ENCODE peak calls at places on chromosomes 4 and X, in six cellular contexts. One of them, this sample, is unnamed.

GRCh38 chr4:151691639-151692442 is 69.0 kb downstream of the GATB start:
- DNase-seq in glutamatergic neuron: no peak
- DNase-seq in fibroblast of mammary gland: no peak
- DNase-seq in GM20000: no peak
- DNase-seq in AG09309: no peak
- DNase-seq in neural progenitor cell: no peak
- DNase-seq in this sample: no peak

GRCh38 chrX:12986164-12986779 is 11.4 kb downstream of the TMSB4X start:
- DNase-seq in fibroblast of mammary gland: no peak
- DNase-seq in glutamatergic neuron: no peak
- DNase-seq in AG09309: no peak
- DNase-seq in GM20000: no peak
- DNase-seq in neural progenitor cell: no peak
- DNase-seq in this sample: no peak

GRCh38 chr4:77126844-77127614 is 30.0 kb upstream of the CCNG2 start:
- DNase-seq in fibroblast of mammary gland: no peak
- DNase-seq in neural progenitor cell: no peak
- DNase-seq in AG09309: no peak
- DNase-seq in GM20000: peak; percentile 50
- DNase-seq in glutamatergic neuron: no peak
- DNase-seq in this sample: peak; percentile 41

GRCh38 chr4:140807491-140808257 is 51.5 kb upstream of the TBC1D9 start:
- DNase-seq in fibroblast of mammary gland: no peak
- DNase-seq in GM20000: peak; percentile 32
- DNase-seq in glutamatergic neuron: no peak
- DNase-seq in AG09309: no peak
- DNase-seq in neural progenitor cell: no peak
- DNase-seq in this sample: peak; percentile 70

GRCh38 chrX:149453030-149453429 is 52.1 kb downstream of the IDS start:
- DNase-seq in glutamatergic neuron: no peak
- DNase-seq in fibroblast of mammary gland: peak; percentile 68
- DNase-seq in AG09309: no peak
- DNase-seq in neural progenitor cell: no peak
- DNase-seq in GM20000: no peak
- DNase-seq in this sample: no peak

GRCh38 chrX:131723646-131724045 is 179.8 kb downstream of the OR13H1 start:
- DNase-seq in AG09309: no peak
- DNase-seq in glutamatergic neuron: no peak
- DNase-seq in neural progenitor cell: no peak
- DNase-seq in GM20000: no peak
- DNase-seq in fibroblast of mammary gland: no peak
- DNase-seq in this sample: no peak

GRCh38 chr4:99389606-99390005 is 37.1 kb upstream of the ADH1C start:
- DNase-seq in glutamatergic neuron: no peak
- DNase-seq in neural progenitor cell: no peak
- DNase-seq in GM20000: no peak
- DNase-seq in fibroblast of mammary gland: peak; percentile 76
- DNase-seq in AG09309: no peak
- DNase-seq in this sample: no peak

GRCh38 chr4:75702919-75703411 is 21.4 kb upstream of the USO1 start:
- DNase-seq in neural progenitor cell: no peak
- DNase-seq in glutamatergic neuron: no peak
- DNase-seq in AG09309: no peak
- DNase-seq in fibroblast of mammary gland: no peak
- DNase-seq in GM20000: no peak
- DNase-seq in this sample: no peak

GRCh38 chr4:150033937-150034336 is 44.3 kb upstream of the DCLK2 start:
- DNase-seq in AG09309: no peak
- DNase-seq in glutamatergic neuron: no peak
- DNase-seq in GM20000: no peak
- DNase-seq in neural progenitor cell: no peak
- DNase-seq in fibroblast of mammary gland: peak; percentile 70
- DNase-seq in this sample: no peak

GRCh38 chrX:139044680-139045079 is 333.2 kb upstream of the FGF13 start:
- DNase-seq in AG09309: no peak
- DNase-seq in neural progenitor cell: no peak
- DNase-seq in GM20000: no peak
- DNase-seq in fibroblast of mammary gland: no peak
- DNase-seq in glutamatergic neuron: no peak
- DNase-seq in this sample: no peak

GRCh38 chr4:1249148-1249730 is 309 bp upstream of the CTBP1 start:
- DNase-seq in AG09309: peak; percentile 46
- DNase-seq in fibroblast of mammary gland: peak; percentile 81
- DNase-seq in neural progenitor cell: peak; percentile 97
- DNase-seq in glutamatergic neuron: peak; percentile 87
- DNase-seq in GM20000: peak; percentile 96
- DNase-seq in this sample: peak; percentile 92

GRCh38 chr4:144627663-144628076 is 18.3 kb upstream of the HHIP start:
- DNase-seq in glutamatergic neuron: no peak
- DNase-seq in AG09309: no peak
- DNase-seq in neural progenitor cell: no peak
- DNase-seq in fibroblast of mammary gland: no peak
- DNase-seq in GM20000: no peak
- DNase-seq in this sample: no peak

GRCh38 chrX:40570346-40571093 is 10.2 kb upstream of the ATP6AP2 start:
- DNase-seq in glutamatergic neuron: no peak
- DNase-seq in neural progenitor cell: no peak
- DNase-seq in AG09309: no peak
- DNase-seq in fibroblast of mammary gland: no peak
- DNase-seq in GM20000: peak; percentile 32
- DNase-seq in this sample: peak; percentile 19

GRCh38 chrX:72306851-72307645 is 1.3 kb upstream of the CITED1 start:
- DNase-seq in glutamatergic neuron: peak; percentile 69
- DNase-seq in AG09309: no peak
- DNase-seq in GM20000: peak; percentile 69
- DNase-seq in fibroblast of mammary gland: peak; percentile 62
- DNase-seq in neural progenitor cell: peak; percentile 79
- DNase-seq in this sample: peak; percentile 48

GRCh38 chr4:164464313-164464712 is 289.6 kb upstream of the SMIM31 start:
- DNase-seq in neural progenitor cell: no peak
- DNase-seq in glutamatergic neuron: no peak
- DNase-seq in fibroblast of mammary gland: no peak
- DNase-seq in AG09309: no peak
- DNase-seq in GM20000: no peak
- DNase-seq in this sample: no peak

GRCh38 chr4:77152421-77152820 is 4.6 kb upstream of the CCNG2 start:
- DNase-seq in glutamatergic neuron: no peak
- DNase-seq in AG09309: no peak
- DNase-seq in fibroblast of mammary gland: peak; percentile 8
- DNase-seq in GM20000: no peak
- DNase-seq in neural progenitor cell: peak; percentile 38
- DNase-seq in this sample: no peak

GRCh38 chrX:34859191-34859590 is 83.4 kb upstream of the FAM47B start:
- DNase-seq in GM20000: no peak
- DNase-seq in AG09309: no peak
- DNase-seq in fibroblast of mammary gland: no peak
- DNase-seq in glutamatergic neuron: no peak
- DNase-seq in neural progenitor cell: no peak
- DNase-seq in this sample: no peak

GRCh38 chrX:145751943-145752342 is 65.7 kb upstream of the SLITRK2 start:
- DNase-seq in neural progenitor cell: no peak
- DNase-seq in AG09309: no peak
- DNase-seq in GM20000: no peak
- DNase-seq in glutamatergic neuron: no peak
- DNase-seq in fibroblast of mammary gland: peak; percentile 87
- DNase-seq in this sample: no peak

GRCh38 chr4:8267077-8267476 is 2.5 kb upstream of the HTRA3 start:
- DNase-seq in neural progenitor cell: peak; percentile 71
- DNase-seq in AG09309: no peak
- DNase-seq in glutamatergic neuron: peak; percentile 76
- DNase-seq in fibroblast of mammary gland: peak; percentile 62
- DNase-seq in GM20000: peak; percentile 81
- DNase-seq in this sample: no peak

GRCh38 chr4:27861381-27861787 is 1000.7 kb downstream of the STIM2 start:
- DNase-seq in fibroblast of mammary gland: peak; percentile 64
- DNase-seq in neural progenitor cell: peak; percentile 82
- DNase-seq in GM20000: no peak
- DNase-seq in glutamatergic neuron: no peak
- DNase-seq in AG09309: peak; percentile 51
- DNase-seq in this sample: no peak

GRCh38 chr4:165874072-165874798 is 1.2 kb downstream of the TLL1 start:
- DNase-seq in glutamatergic neuron: peak; percentile 22
- DNase-seq in neural progenitor cell: peak; percentile 26
- DNase-seq in GM20000: peak; percentile 30
- DNase-seq in fibroblast of mammary gland: no peak
- DNase-seq in AG09309: no peak
- DNase-seq in this sample: peak; percentile 8

GRCh38 chr4:76311896-76312331 is 5.4 kb downstream of the STBD1 start:
- DNase-seq in glutamatergic neuron: peak; percentile 35
- DNase-seq in neural progenitor cell: no peak
- DNase-seq in AG09309: no peak
- DNase-seq in fibroblast of mammary gland: no peak
- DNase-seq in GM20000: no peak
- DNase-seq in this sample: no peak

GRCh38 chr4:165515201-165515600 is 136.4 kb downstream of the CPE start:
- DNase-seq in AG09309: no peak
- DNase-seq in neural progenitor cell: no peak
- DNase-seq in glutamatergic neuron: no peak
- DNase-seq in fibroblast of mammary gland: no peak
- DNase-seq in GM20000: no peak
- DNase-seq in this sample: no peak

GRCh38 chrX:153927936-153928760 is 2.1 kb upstream of the ARHGAP4 start:
- DNase-seq in GM20000: peak; percentile 95
- DNase-seq in AG09309: peak; percentile 91
- DNase-seq in fibroblast of mammary gland: peak; percentile 98
- DNase-seq in glutamatergic neuron: peak; percentile 91
- DNase-seq in neural progenitor cell: peak; percentile 97
- DNase-seq in this sample: peak; percentile 100

GRCh38 chr4:57064811-57065711 is 45.1 kb downstream of the IGFBP7 start:
- DNase-seq in glutamatergic neuron: no peak
- DNase-seq in neural progenitor cell: no peak
- DNase-seq in AG09309: peak; percentile 92
- DNase-seq in GM20000: no peak
- DNase-seq in fibroblast of mammary gland: peak; percentile 96
- DNase-seq in this sample: no peak

GRCh38 chrX:136909119-136909705 is 28.7 kb upstream of the RBMX start:
- DNase-seq in neural progenitor cell: peak; percentile 86
- DNase-seq in AG09309: no peak
- DNase-seq in GM20000: peak; percentile 85
- DNase-seq in glutamatergic neuron: peak; percentile 78
- DNase-seq in fibroblast of mammary gland: peak; percentile 79
- DNase-seq in this sample: peak; percentile 78

GRCh38 chr4:186058253-186058979 is 10.5 kb upstream of the TLR3 start:
- DNase-seq in glutamatergic neuron: no peak
- DNase-seq in GM20000: peak; percentile 83
- DNase-seq in AG09309: no peak
- DNase-seq in fibroblast of mammary gland: no peak
- DNase-seq in neural progenitor cell: no peak
- DNase-seq in this sample: peak; percentile 45

GRCh38 chr4:77954690-77955089 is 92.1 kb downstream of the MRPL1 start:
- DNase-seq in fibroblast of mammary gland: no peak
- DNase-seq in GM20000: no peak
- DNase-seq in glutamatergic neuron: no peak
- DNase-seq in AG09309: no peak
- DNase-seq in neural progenitor cell: no peak
- DNase-seq in this sample: no peak

GRCh38 chrX:45775462-45775861 is 574.8 kb upstream of the DIPK2B start:
- DNase-seq in GM20000: no peak
- DNase-seq in fibroblast of mammary gland: peak; percentile 88
- DNase-seq in glutamatergic neuron: no peak
- DNase-seq in AG09309: peak; percentile 69
- DNase-seq in neural progenitor cell: no peak
- DNase-seq in this sample: no peak

GRCh38 chr4:75678965-75679364 is 5.8 kb upstream of the G3BP2 start:
- DNase-seq in glutamatergic neuron: no peak
- DNase-seq in GM20000: no peak
- DNase-seq in AG09309: no peak
- DNase-seq in fibroblast of mammary gland: peak; percentile 15
- DNase-seq in neural progenitor cell: no peak
- DNase-seq in this sample: no peak

GRCh38 chrX:15619053-15619772 is 18.5 kb upstream of the ACE2 start:
- DNase-seq in neural progenitor cell: no peak
- DNase-seq in AG09309: no peak
- DNase-seq in fibroblast of mammary gland: peak; percentile 35
- DNase-seq in glutamatergic neuron: no peak
- DNase-seq in GM20000: no peak
- DNase-seq in this sample: no peak

GRCh38 chr4:123259676-123260428 is 136.7 kb upstream of the SPRY1 start:
- DNase-seq in glutamatergic neuron: peak; percentile 30
- DNase-seq in fibroblast of mammary gland: no peak
- DNase-seq in GM20000: no peak
- DNase-seq in AG09309: no peak
- DNase-seq in neural progenitor cell: peak; percentile 23
- DNase-seq in this sample: no peak
- TF ChIP-seq CTCF in glutamatergic neuron: no peak
- TF ChIP-seq CTCF in fibroblast of mammary gland: no peak
- TF ChIP-seq CTCF in GM20000: no peak
- TF ChIP-seq CTCF in AG09309: no peak
- TF ChIP-seq CTCF in neural progenitor cell: no peak
- TF ChIP-seq CTCF in this sample: no peak

GRCh38 chrX:65451663-65452062 is 82.9 kb downstream of the LAS1L start:
- DNase-seq in glutamatergic neuron: no peak
- DNase-seq in GM20000: peak; percentile 33
- DNase-seq in AG09309: no peak
- DNase-seq in fibroblast of mammary gland: peak; percentile 22
- DNase-seq in neural progenitor cell: peak; percentile 42
- DNase-seq in this sample: no peak
- TF ChIP-seq CTCF in glutamatergic neuron: peak; percentile 62
- TF ChIP-seq CTCF in GM20000: peak; percentile 24
- TF ChIP-seq CTCF in AG09309: peak; percentile 53
- TF ChIP-seq CTCF in fibroblast of mammary gland: peak; percentile 39
- TF ChIP-seq CTCF in neural progenitor cell: peak; percentile 61
- TF ChIP-seq CTCF in this sample: peak; percentile 63

DNA sequence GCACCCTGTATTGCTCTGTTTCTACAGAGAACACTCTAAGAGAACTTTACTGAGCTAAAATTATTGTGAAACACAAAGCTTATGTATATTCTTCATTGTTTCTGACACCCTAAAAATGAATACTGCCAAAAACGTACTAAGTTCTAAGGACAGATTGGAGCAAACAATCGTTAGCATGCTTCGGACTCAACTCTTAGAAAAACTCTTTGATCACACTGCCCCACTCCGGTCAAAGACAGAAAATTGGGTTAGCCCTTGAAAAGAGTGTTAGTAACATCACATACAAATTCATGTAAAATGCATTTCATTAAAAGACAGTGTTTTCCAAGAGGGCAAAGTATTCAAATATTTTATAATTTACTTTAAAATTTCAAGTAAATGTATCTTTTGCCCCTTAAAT is 177.4 kb downstream of the DCHS2 start:
- DNase-seq in glutamatergic neuron: no peak
- DNase-seq in neural progenitor cell: peak; percentile 36
- DNase-seq in AG09309: peak; percentile 29
- DNase-seq in GM20000: no peak
- DNase-seq in fibroblast of mammary gland: peak; percentile 75
- DNase-seq in this sample: no peak
- TF ChIP-seq CTCF in glutamatergic neuron: no peak
- TF ChIP-seq CTCF in neural progenitor cell: peak; percentile 47
- TF ChIP-seq CTCF in AG09309: peak; percentile 57
- TF ChIP-seq CTCF in GM20000: no peak
- TF ChIP-seq CTCF in fibroblast of mammary gland: peak; percentile 50
- TF ChIP-seq CTCF in this sample: no peak

DNA sequence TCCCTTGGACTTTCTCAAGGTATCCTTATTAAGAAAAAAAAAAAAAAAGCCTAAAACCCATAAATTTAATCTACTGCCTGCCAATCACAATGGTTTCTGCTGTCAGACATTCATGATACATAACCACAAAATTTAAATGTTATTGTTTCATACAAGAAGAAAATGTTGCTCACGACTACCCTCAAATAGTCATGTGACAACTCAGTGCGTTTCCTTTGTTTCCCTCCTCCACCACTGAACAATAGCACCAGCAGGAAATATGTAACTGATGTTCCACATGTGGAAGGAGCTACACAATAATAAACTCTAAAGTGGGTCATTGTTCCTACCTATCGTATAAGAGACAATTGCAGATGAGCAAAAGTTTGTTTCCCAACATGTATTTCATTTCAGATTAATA is 244.1 kb upstream of the EDNRA start:
- DNase-seq in neural progenitor cell: no peak
- DNase-seq in glutamatergic neuron: no peak
- DNase-seq in fibroblast of mammary gland: no peak
- DNase-seq in AG09309: no peak
- DNase-seq in GM20000: no peak
- DNase-seq in this sample: no peak
- TF ChIP-seq CTCF in neural progenitor cell: no peak
- TF ChIP-seq CTCF in glutamatergic neuron: no peak
- TF ChIP-seq CTCF in fibroblast of mammary gland: no peak
- TF ChIP-seq CTCF in AG09309: no peak
- TF ChIP-seq CTCF in GM20000: no peak
- TF ChIP-seq CTCF in this sample: no peak

This sample was measured in GM06990.